ENCODE peak calls at places on chromosome 21, in four cellular contexts. Z is body of pancreas, L is adrenal gland, Q is HCT116. B is an unnamed sample.

GRCh38 chr21:29939859-29940245 is at the start of gene GRIK1:
- DNase-seq in Z (peak; percentile 26), L (no peak), Q (no peak), B (no peak)

GRCh38 chr21:27561116-27561515 is 594.2 kb upstream of the ADAMTS5 start:
- DNase-seq in Z (no peak), L (no peak), Q (no peak), B (no peak)

GRCh38 chr21:35658242-35658641 is 402.1 kb downstream of the SETD4 start:
- DNase-seq in Z (peak; percentile 23), L (no peak), Q (no peak), B (no peak)

GRCh38 chr21:42669069-42669468 is 15.6 kb downstream of the PDE9A start:
- DNase-seq in Z (no peak), L (no peak), Q (no peak), B (no peak)

GRCh38 chr21:26659757-26660156 is 86.7 kb upstream of the CYYR1 start:
- DNase-seq in Z (no peak), L (no peak), Q (no peak), B (no peak)

GRCh38 chr21:42670884-42671283 is 17.5 kb downstream of the PDE9A start:
- DNase-seq in Z (no peak), L (no peak), Q (no peak), B (no peak)

GRCh38 chr21:34801519-34802132 is 132.8 kb downstream of the CLIC6 start:
- DNase-seq in Z (no peak), L (no peak), Q (no peak), B (no peak)

GRCh38 chr21:35227774-35228173 is 178.7 kb upstream of the RUNX1 start:
- DNase-seq in Z (no peak), L (no peak), Q (no peak), B (no peak)

GRCh38 chr21:21897275-21897883 is 899.2 kb downstream of the NCAM2 start:
- DNase-seq in Z (no peak), L (no peak), Q (no peak), B (no peak)

GRCh38 chr21:20592482-20592881 is 405.7 kb upstream of the NCAM2 start:
- DNase-seq in Z (no peak), L (no peak), Q (no peak), B (no peak)

GRCh38 chr21:17679002-17679600 is 66.4 kb upstream of the BTG3 start:
- DNase-seq in Z (peak; percentile 44), L (no peak), Q (peak; percentile 37), B (no peak)

GRCh38 chr21:35063428-35064172 is 14.5 kb upstream of the RUNX1 start:
- DNase-seq in Z (peak; percentile 33), L (no peak), Q (no peak), B (no peak)

GRCh38 chr21:17828223-17828622 is 9.1 kb upstream of the C21orf91 start:
- DNase-seq in Z (no peak), L (no peak), Q (no peak), B (no peak)

GRCh38 chr21:27043377-27043776 is 76.5 kb upstream of the ADAMTS5 start:
- DNase-seq in Z (no peak), L (no peak), Q (no peak), B (no peak)

GRCh38 chr21:18318156-18318555 is 73.5 kb downstream of the CHODL start:
- DNase-seq in Z (no peak), L (no peak), Q (no peak), B (no peak)

GRCh38 chr21:19607983-19608668 is 1204.5 kb upstream of the TMPRSS15 start:
- DNase-seq in Z (peak; percentile 61), L (peak; percentile 20), Q (no peak), B (no peak)

GRCh38 chr21:27519357-27519756 is 552.5 kb upstream of the ADAMTS5 start:
- DNase-seq in Z (no peak), L (no peak), Q (no peak), B (no peak)

GRCh38 chr21:27108228-27108627 is 141.3 kb upstream of the ADAMTS5 start:
- DNase-seq in Z (no peak), L (no peak), Q (no peak), B (no peak)

GRCh38 chr21:22516230-22516629 is 1518.0 kb downstream of the NCAM2 start:
- DNase-seq in Z (no peak), L (no peak), Q (no peak), B (no peak)

GRCh38 chr21:27024316-27024715 is 57.4 kb upstream of the ADAMTS5 start:
- DNase-seq in Z (no peak), L (no peak), Q (no peak), B (no peak)

GRCh38 chr21:30718239-30718909 is at the start of gene KRTAP21-3:
- DNase-seq in Z (no peak), L (no peak), Q (peak; percentile 18), B (no peak)

GRCh38 chr21:27021801-27022200 is 54.9 kb upstream of the ADAMTS5 start:
- DNase-seq in Z (no peak), L (no peak), Q (no peak), B (no peak)

GRCh38 chr21:14071902-14072734 is 138.6 kb downstream of the LIPI start:
- DNase-seq in Z (no peak), L (no peak), Q (no peak), B (no peak)

GRCh38 chr21:46599251-46599572 is 5.7 kb downstream of the S100B start:
- DNase-seq in Z (peak; percentile 40), L (peak; percentile 68), Q (no peak), B (no peak)

GRCh38 chr21:31182231-31183129 is 144.2 kb upstream of the KRTAP19-8 start:
- DNase-seq in Z (no peak), L (no peak), Q (no peak), B (no peak)

GRCh38 chr21:46661211-46661625 is 25.7 kb downstream of the PRMT2 start:
- DNase-seq in Z (peak; percentile 47), L (peak; percentile 57), Q (no peak), B (peak; percentile 81)

GRCh38 chr21:27645285-27645684 is 678.4 kb upstream of the ADAMTS5 start:
- DNase-seq in Z (no peak), L (no peak), Q (no peak), B (no peak)

GRCh38 chr21:40143822-40144525 is 276.7 kb downstream of the PCP4 start:
- DNase-seq in Z (peak; percentile 59), L (peak; percentile 71), Q (peak; percentile 6), B (no peak)

GRCh38 chr21:42453301-42454220 is 42.5 kb downstream of the RSPH1 start:
- DNase-seq in Z (no peak), L (no peak), Q (no peak), B (no peak)

GRCh38 chr21:34962586-34963222 is 86.4 kb downstream of the RUNX1 start:
- DNase-seq in Z (no peak), L (no peak), Q (no peak), B (no peak)

GRCh38 chr21:42554251-42554937 is 40.7 kb downstream of the SLC37A1 start:
- DNase-seq in Z (no peak), L (peak; percentile 64), Q (no peak), B (no peak)

GRCh38 chr21:22125581-22125980 is 1127.4 kb downstream of the NCAM2 start:
- DNase-seq in Z (no peak), L (no peak), Q (no peak), B (no peak)

GRCh38 chr21:27693376-27693775 is 726.5 kb upstream of the ADAMTS5 start:
- DNase-seq in Z (no peak), L (no peak), Q (no peak), B (no peak)

GRCh38 chr21:17802568-17802967 is 16.6 kb downstream of the C21orf91 start:
- DNase-seq in Z (no peak), L (no peak), Q (no peak), B (no peak)

GRCh38 chr21:19461481-19462205 is 1058.1 kb upstream of the TMPRSS15 start:
- DNase-seq in Z (no peak), L (no peak), Q (no peak), B (no peak)

GRCh38 chr21:41444703-41445464 is 18.8 kb downstream of the MX1 start:
- DNase-seq in Z (no peak), L (no peak), Q (no peak), B (no peak)
- TF ChIP-seq POLR2A in Z (no peak), L (no peak), Q (no peak), B (no peak)

GRCh38 chr21:32523463-32523862 is 61.9 kb downstream of the TCP10L start:
- DNase-seq in Z (no peak), L (no peak), Q (no peak), B (no peak)
- H3K27ac ChIP-seq in Z (no peak overlapping the region), L (no peak overlapping the region), Q (no peak overlapping the region), B (peak overlapping the region; percentile 86)

GRCh38 chr21:36860736-36861594 is 105.5 kb downstream of the HLCS start:
- DNase-seq in Z (peak; percentile 35), L (no peak), Q (no peak), B (no peak)
- TF ChIP-seq POLR2A in Z (no peak), L (no peak), Q (no peak), B (no peak)

GRCh38 chr21:28770867-28771661 is 221.6 kb downstream of the LTN1 start:
- DNase-seq in Z (no peak), L (no peak), Q (no peak), B (no peak)
- H3K27ac ChIP-seq in Z (no peak overlapping the region), L (no peak overlapping the region), Q (no peak overlapping the region), B (peak overlapping the region; percentile 70)

GRCh38 chr21:33324311-33325221 is at the start of gene IFNAR1:
- DNase-seq in Z (peak; percentile 99), L (peak; percentile 99), Q (peak; percentile 94), B (peak; percentile 99)
- TF ChIP-seq POLR2A in Z (peak; percentile 95), L (peak; percentile 85), Q (peak; percentile 95), B (no peak)

GRCh38 chr21:25493722-25494121 is 113.6 kb downstream of the MRPL39 start:
- DNase-seq in Z (no peak), L (no peak), Q (no peak), B (no peak)

GRCh38 chr21:25494804-25495203 is 112.5 kb downstream of the MRPL39 start:
- DNase-seq in Z (no peak), L (no peak), Q (no peak), B (no peak)

GRCh38 chr21:25489673-25490072 is 117.6 kb downstream of the MRPL39 start:
- DNase-seq in Z (no peak), L (no peak), Q (no peak), B (no peak)

GRCh38 chr21:25490742-25491141 is 116.5 kb downstream of the MRPL39 start:
- DNase-seq in Z (no peak), L (no peak), Q (no peak), B (no peak)

DNA sequence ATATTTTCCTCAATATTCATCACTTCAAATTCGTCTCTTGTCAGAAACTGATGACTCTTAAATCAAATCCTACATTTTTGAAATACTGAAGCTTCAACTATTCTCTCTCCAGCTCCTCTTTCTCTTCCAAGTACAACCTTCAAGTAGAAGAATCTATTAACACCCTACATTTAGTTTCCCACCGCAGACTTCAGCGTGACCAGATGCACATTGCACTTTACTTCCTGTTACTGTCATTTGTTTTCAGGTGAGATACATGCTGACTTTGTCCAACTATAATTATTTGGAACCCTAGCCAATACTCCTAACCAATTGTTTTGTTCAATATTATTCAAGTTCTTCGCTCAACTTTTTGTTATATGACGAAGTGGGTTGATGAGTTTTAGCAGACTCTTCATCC is 116.0 kb downstream of the MRPL39 start:
- DNase-seq in Z (no peak), L (no peak), Q (no peak), B (no peak)
- H3K27ac ChIP-seq in Z (no peak overlapping the region), L (no peak overlapping the region), Q (no peak overlapping the region), B (no peak overlapping the region)

GRCh38 chr21:38821959-38822682 is 16.4 kb downstream of the ETS2 start:
- DNase-seq in Z (no peak), L (no peak), Q (no peak), B (no peak)
- TF ChIP-seq POLR2A in Z (no peak), L (no peak), Q (no peak), B (no peak)